ENCODE peak calls at places on chromosomes 4 and X, in four cellular contexts. One of them, this sample, is unnamed.

GRCh38 chrX:39309018-39309620 is 507.9 kb downstream of the MID1IP1 start:
- DNase-seq in adrenal gland: peak; percentile 12
- DNase-seq in neural progenitor cell: no peak
- DNase-seq in fibroblast of lung: peak; percentile 0
- DNase-seq in this sample: no peak

GRCh38 chr4:69760455-69760854 is at the start of gene SULT1B1:
- DNase-seq in adrenal gland: no peak
- DNase-seq in neural progenitor cell: no peak
- DNase-seq in fibroblast of lung: peak; percentile 88
- DNase-seq in this sample: no peak

GRCh38 chr4:176545886-176546285 is 226.1 kb downstream of the SPCS3 start:
- DNase-seq in adrenal gland: no peak
- DNase-seq in neural progenitor cell: no peak
- DNase-seq in fibroblast of lung: peak; percentile 54
- DNase-seq in this sample: no peak

GRCh38 chr4:13919021-13919441 is 291.5 kb upstream of the BOD1L1 start:
- DNase-seq in adrenal gland: no peak
- DNase-seq in neural progenitor cell: no peak
- DNase-seq in fibroblast of lung: peak; percentile 95
- DNase-seq in this sample: no peak

GRCh38 chr4:96524311-96524875 is 684.5 kb downstream of the PDHA2 start:
- DNase-seq in adrenal gland: no peak
- DNase-seq in neural progenitor cell: no peak
- DNase-seq in fibroblast of lung: no peak
- DNase-seq in this sample: no peak

GRCh38 chr4:63717384-63717783 is 691.9 kb downstream of the TECRL start:
- DNase-seq in adrenal gland: no peak
- DNase-seq in neural progenitor cell: peak; percentile 41
- DNase-seq in fibroblast of lung: no peak
- DNase-seq in this sample: no peak

GRCh38 chr4:126241631-126242030 is 926.9 kb downstream of the FAT4 start:
- DNase-seq in adrenal gland: no peak
- DNase-seq in neural progenitor cell: no peak
- DNase-seq in fibroblast of lung: no peak
- DNase-seq in this sample: no peak

GRCh38 chr4:77104405-77105292 is 28.9 kb upstream of the CCNI start:
- DNase-seq in adrenal gland: peak; percentile 63
- DNase-seq in neural progenitor cell: no peak
- DNase-seq in fibroblast of lung: peak; percentile 27
- DNase-seq in this sample: peak; percentile 84

GRCh38 chrX:7146703-7147430 is 645 bp upstream of the STS start:
- DNase-seq in adrenal gland: no peak
- DNase-seq in neural progenitor cell: no peak
- DNase-seq in fibroblast of lung: peak; percentile 12
- DNase-seq in this sample: no peak

GRCh38 chrX:44432641-44433040 is 89.2 kb upstream of the EFHC2 start:
- DNase-seq in adrenal gland: no peak
- DNase-seq in neural progenitor cell: no peak
- DNase-seq in fibroblast of lung: peak; percentile 43
- DNase-seq in this sample: no peak

GRCh38 chrX:21373637-21374162 is 518 bp upstream of the CNKSR2 start:
- DNase-seq in adrenal gland: no peak
- DNase-seq in neural progenitor cell: peak; percentile 89
- DNase-seq in fibroblast of lung: no peak
- DNase-seq in this sample: peak; percentile 51

GRCh38 chrX:2484232-2484631 is 16.5 kb downstream of the DHRSX start:
- DNase-seq in adrenal gland: no peak
- DNase-seq in neural progenitor cell: no peak
- DNase-seq in fibroblast of lung: peak; percentile 62
- DNase-seq in this sample: no peak

GRCh38 chrX:74195605-74196004 is 108.4 kb upstream of the ZCCHC13 start:
- DNase-seq in adrenal gland: no peak
- DNase-seq in neural progenitor cell: no peak
- DNase-seq in fibroblast of lung: no peak
- DNase-seq in this sample: no peak

GRCh38 chr4:123825596-123826291 is 429.1 kb downstream of the SPRY1 start:
- DNase-seq in adrenal gland: no peak
- DNase-seq in neural progenitor cell: no peak
- DNase-seq in fibroblast of lung: peak; percentile 81
- DNase-seq in this sample: no peak

GRCh38 chr4:1310796-1311715 is 21.4 kb downstream of the MAEA start:
- DNase-seq in adrenal gland: no peak
- DNase-seq in neural progenitor cell: no peak
- DNase-seq in fibroblast of lung: no peak
- DNase-seq in this sample: no peak

GRCh38 chr4:151169900-151170299 is 70.5 kb downstream of the RPS3A start:
- DNase-seq in adrenal gland: no peak
- DNase-seq in neural progenitor cell: no peak
- DNase-seq in fibroblast of lung: peak; percentile 55
- DNase-seq in this sample: no peak

GRCh38 chrX:32562261-32562660 is 649.1 kb downstream of the DMD start:
- DNase-seq in adrenal gland: no peak
- DNase-seq in neural progenitor cell: no peak
- DNase-seq in fibroblast of lung: no peak
- DNase-seq in this sample: no peak

GRCh38 chr4:150402968-150403367 is 179.0 kb upstream of the MAB21L2 start:
- DNase-seq in adrenal gland: peak; percentile 54
- DNase-seq in neural progenitor cell: peak; percentile 24
- DNase-seq in fibroblast of lung: peak; percentile 3
- DNase-seq in this sample: peak; percentile 84

GRCh38 chrX:18698762-18699650 is 8.4 kb upstream of the PPEF1 start:
- DNase-seq in adrenal gland: no peak
- DNase-seq in neural progenitor cell: no peak
- DNase-seq in fibroblast of lung: peak; percentile 31
- DNase-seq in this sample: no peak

GRCh38 chrX:139720136-139720535 is 12.2 kb upstream of the MCF2 start:
- DNase-seq in adrenal gland: no peak
- DNase-seq in neural progenitor cell: peak; percentile 53
- DNase-seq in fibroblast of lung: peak; percentile 7
- DNase-seq in this sample: no peak

GRCh38 chr4:40333921-40334352 is 1.2 kb upstream of the CHRNA9 start:
- DNase-seq in adrenal gland: peak; percentile 60
- DNase-seq in neural progenitor cell: no peak
- DNase-seq in fibroblast of lung: peak; percentile 84
- DNase-seq in this sample: no peak

GRCh38 chr4:73252001-73252400 is 6.6 kb downstream of the ANKRD17 start:
- DNase-seq in adrenal gland: no peak
- DNase-seq in neural progenitor cell: no peak
- DNase-seq in fibroblast of lung: no peak
- DNase-seq in this sample: no peak

GRCh38 chr4:72286185-72286584 is 254.4 kb downstream of the NPFFR2 start:
- DNase-seq in adrenal gland: no peak
- DNase-seq in neural progenitor cell: no peak
- DNase-seq in fibroblast of lung: peak; percentile 45
- DNase-seq in this sample: no peak

GRCh38 chr4:170259631-170260153 is 169.9 kb upstream of the AADAT start:
- DNase-seq in adrenal gland: peak; percentile 66
- DNase-seq in neural progenitor cell: peak; percentile 98
- DNase-seq in fibroblast of lung: peak; percentile 52
- DNase-seq in this sample: peak; percentile 46

GRCh38 chr4:102625232-102625930 is 124.2 kb downstream of the NFKB1 start:
- DNase-seq in adrenal gland: peak; percentile 34
- DNase-seq in neural progenitor cell: peak; percentile 29
- DNase-seq in fibroblast of lung: peak; percentile 73
- DNase-seq in this sample: no peak

GRCh38 chr4:140038031-140038533 is 115.9 kb downstream of the MAML3 start:
- DNase-seq in adrenal gland: no peak
- DNase-seq in neural progenitor cell: no peak
- DNase-seq in fibroblast of lung: no peak
- DNase-seq in this sample: no peak

DNA sequence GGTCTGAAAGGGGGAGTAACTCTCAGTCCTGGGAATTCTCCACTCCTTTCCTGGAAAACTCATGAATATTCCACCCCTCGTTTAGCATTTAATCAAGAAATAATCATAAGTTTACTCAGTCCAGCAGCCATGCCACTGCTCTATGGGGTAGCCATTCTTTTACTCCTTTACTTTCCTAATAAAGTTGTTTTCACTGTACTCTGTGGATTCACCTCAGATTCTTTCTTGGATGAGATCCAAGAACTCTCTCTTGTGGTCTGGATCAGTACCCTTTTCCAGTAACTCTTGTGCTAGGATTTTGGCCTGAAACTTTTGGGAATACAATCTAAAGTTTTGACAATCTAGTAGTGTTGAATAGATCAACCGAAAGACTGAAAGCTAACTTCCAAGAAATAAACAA is 52.4 kb downstream of the GUCY1B1 start:
- DNase-seq in adrenal gland: no peak
- DNase-seq in neural progenitor cell: no peak
- DNase-seq in fibroblast of lung: peak; percentile 20
- DNase-seq in this sample: no peak
- H3K9me3 ChIP-seq in adrenal gland: no peaks in the 10 kb centered on the region
- H3K9me3 ChIP-seq in neural progenitor cell: no peaks in the 10 kb centered on the region
- H3K9me3 ChIP-seq in fibroblast of lung: no peaks in the 10 kb centered on the region
- H3K9me3 ChIP-seq in this sample: no peaks in the 10 kb centered on the region

DNA sequence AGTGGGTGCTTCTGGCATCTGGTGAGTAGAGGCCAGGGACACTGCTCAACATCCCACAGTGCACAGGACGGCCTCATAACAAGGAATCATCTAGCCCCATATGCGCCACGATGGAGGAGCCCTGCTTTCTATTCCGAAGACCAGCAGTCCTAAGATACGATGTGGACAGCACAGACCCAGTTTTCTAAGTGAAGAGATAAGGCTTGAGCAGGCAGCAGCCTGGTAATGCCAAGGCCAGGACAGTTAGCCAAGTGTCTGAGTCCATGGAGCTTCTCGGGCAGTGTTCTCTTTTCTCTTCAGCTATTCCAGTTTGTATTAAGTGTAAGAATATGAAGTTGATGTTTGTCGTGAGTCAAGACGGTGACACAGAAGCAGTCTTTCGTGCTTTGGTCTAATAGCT is 112.7 kb downstream of the TBL1X start:
- DNase-seq in adrenal gland: peak; percentile 34
- DNase-seq in neural progenitor cell: no peak
- DNase-seq in fibroblast of lung: no peak
- DNase-seq in this sample: no peak
- H3K9me3 ChIP-seq in adrenal gland: no peaks in the 10 kb centered on the region
- H3K9me3 ChIP-seq in neural progenitor cell: no peaks in the 10 kb centered on the region
- H3K9me3 ChIP-seq in fibroblast of lung: no peaks in the 10 kb centered on the region
- H3K9me3 ChIP-seq in this sample: no peaks in the 10 kb centered on the region

GRCh38 chrX:65999563-66000148 is 40.2 kb downstream of the VSIG4 start:
- DNase-seq in adrenal gland: no peak
- DNase-seq in neural progenitor cell: no peak
- DNase-seq in fibroblast of lung: no peak
- DNase-seq in this sample: no peak

GRCh38 chrX:66000628-66001275 is 39.1 kb downstream of the VSIG4 start:
- DNase-seq in adrenal gland: no peak
- DNase-seq in neural progenitor cell: no peak
- DNase-seq in fibroblast of lung: no peak
- DNase-seq in this sample: no peak

GRCh38 chrX:65997978-65998717 is 41.7 kb downstream of the VSIG4 start:
- DNase-seq in adrenal gland: no peak
- DNase-seq in neural progenitor cell: no peak
- DNase-seq in fibroblast of lung: no peak
- DNase-seq in this sample: no peak

GRCh38 chrX:66000178-66000577 is 39.7 kb downstream of the VSIG4 start:
- DNase-seq in adrenal gland: no peak
- DNase-seq in neural progenitor cell: no peak
- DNase-seq in fibroblast of lung: no peak
- DNase-seq in this sample: no peak

DNA sequence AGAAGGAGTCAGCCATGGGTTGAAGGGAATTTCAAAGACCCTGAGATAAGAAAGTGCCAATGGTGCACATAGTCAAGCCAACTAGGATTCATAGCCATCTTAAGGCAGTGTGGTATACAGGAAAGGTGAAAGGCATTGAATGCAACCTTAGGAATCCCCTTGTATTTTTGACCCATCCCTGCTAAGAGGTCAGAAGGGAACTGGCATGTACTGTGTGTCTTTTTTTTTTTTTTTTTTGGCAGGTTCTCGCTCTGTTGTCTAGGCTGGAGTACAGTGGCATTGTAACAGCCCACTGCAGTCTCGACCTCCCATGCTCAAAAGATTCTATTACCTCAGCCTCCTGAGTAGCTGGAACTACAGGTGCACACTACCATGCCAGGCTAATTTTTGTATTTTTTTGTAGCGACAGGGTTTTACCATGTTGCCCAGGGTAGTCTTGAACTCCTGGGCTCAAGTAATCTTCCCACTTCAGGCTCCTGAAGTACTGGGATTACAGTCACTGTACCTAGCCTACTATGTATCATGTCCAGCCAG is 40.8 kb downstream of the VSIG4 start:
- DNase-seq in adrenal gland: no peak
- DNase-seq in neural progenitor cell: no peak
- DNase-seq in fibroblast of lung: no peak
- DNase-seq in this sample: no peak
- H3K9me3 ChIP-seq in adrenal gland: no peaks in the 10 kb centered on the region
- H3K9me3 ChIP-seq in neural progenitor cell: no peaks in the 10 kb centered on the region
- H3K9me3 ChIP-seq in fibroblast of lung: no peaks in the 10 kb centered on the region
- H3K9me3 ChIP-seq in this sample: no peaks in the 10 kb centered on the region

GRCh38 chrX:13661735-13662536 is 9.0 kb downstream of the TCEANC start:
- DNase-seq in adrenal gland: no peak
- DNase-seq in neural progenitor cell: no peak
- DNase-seq in fibroblast of lung: no peak
- DNase-seq in this sample: no peak
- H3K9me3 ChIP-seq in adrenal gland: no peaks in the 10 kb centered on the region
- H3K9me3 ChIP-seq in neural progenitor cell: no peaks in the 10 kb centered on the region
- H3K9me3 ChIP-seq in fibroblast of lung: no peaks in the 10 kb centered on the region
- H3K9me3 ChIP-seq in this sample: no peaks in the 10 kb centered on the region

GRCh38 chrX:51155157-51155556 is 177.5 kb upstream of the NUDT10 start:
- DNase-seq in adrenal gland: no peak
- DNase-seq in neural progenitor cell: no peak
- DNase-seq in fibroblast of lung: no peak
- DNase-seq in this sample: no peak
- H3K9me3 ChIP-seq in adrenal gland: no peaks in the 10 kb centered on the region
- H3K9me3 ChIP-seq in neural progenitor cell: no peaks in the 10 kb centered on the region
- H3K9me3 ChIP-seq in fibroblast of lung: no peaks in the 10 kb centered on the region
- H3K9me3 ChIP-seq in this sample: no peaks in the 10 kb centered on the region

DNA sequence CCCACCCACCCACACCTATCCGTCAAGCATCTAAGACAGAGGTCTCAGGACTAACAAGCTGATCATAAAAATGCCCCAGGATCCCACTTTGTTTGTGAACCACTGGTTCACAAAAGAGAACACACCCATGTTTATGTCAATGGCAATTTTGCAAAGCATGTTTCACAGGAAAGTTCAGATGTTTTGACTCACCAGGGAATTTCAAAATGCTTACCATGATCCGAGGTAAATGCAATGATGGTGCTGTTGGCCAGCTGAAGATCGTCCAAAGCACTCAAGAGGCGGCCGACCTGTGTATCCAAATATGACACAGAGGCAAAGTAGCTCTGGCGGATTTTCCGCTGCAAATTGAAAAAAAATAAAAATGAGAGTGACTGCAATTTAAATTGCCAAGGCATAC is 15.0 kb downstream of the IDS start:
- DNase-seq in adrenal gland: no peak
- DNase-seq in neural progenitor cell: no peak
- DNase-seq in fibroblast of lung: peak; percentile 18
- DNase-seq in this sample: no peak
- H3K9me3 ChIP-seq in adrenal gland: no peaks in the 10 kb centered on the region
- H3K9me3 ChIP-seq in neural progenitor cell: no peaks in the 10 kb centered on the region
- H3K9me3 ChIP-seq in fibroblast of lung: no peaks in the 10 kb centered on the region
- H3K9me3 ChIP-seq in this sample: no peaks in the 10 kb centered on the region